ENCODE peak calls at places on chromosomes 13 and 19, in seven cellular contexts. H is effector memory CD4-positive, alpha-beta T cell; I is HepG2; N is activated CD8-positive, alpha-beta memory T cell treated with anti-CD3 and anti-CD28 coated beads, Interleukin-2, amount 50 U/mL, for 48 hours; T is AG09309; L is Peyer's patch; D is kidney epithelial cell. X is an unnamed sample.
A peak's percentile ranks its signal among the peaks of the same experiment; 100 is the strongest.

GRCh38 chr19:49149652-49150105 is 5.5 kb downstream of the HRC start:
- DNase-seq in T (peak; percentile 59), N (no peak), H (no peak), I (peak; percentile 76), L (no peak), D (no peak), X (peak; percentile 62)

GRCh38 chr19:52945652-52946321 is 16.9 kb downstream of the ZNF816 start:
- DNase-seq in N (no peak), L (no peak), T (no peak), D (no peak), H (no peak), I (no peak), X (no peak)

GRCh38 chr13:27405521-27406134 is 18.8 kb upstream of the GTF3A start:
- DNase-seq in N (no peak), I (no peak), H (no peak), D (no peak), T (no peak), L (no peak), X (peak; percentile 6)

GRCh38 chr13:21638319-21639282 is 32.3 kb upstream of the FGF9 start:
- DNase-seq in I (no peak), D (no peak), H (no peak), L (no peak), T (no peak), N (no peak), X (peak; percentile 43)

GRCh38 chr19:47679251-47679900 is 33.8 kb upstream of the EHD2 start:
- DNase-seq in I (no peak), D (no peak), H (no peak), T (no peak), L (no peak), N (no peak), X (no peak)

GRCh38 chr19:1507192-1507660 is 5.6 kb downstream of the ADAMTSL5 start:
- DNase-seq in T (no peak), I (no peak), L (no peak), D (no peak), H (no peak), N (no peak), X (no peak)

GRCh38 chr19:37309834-37310575 is 60.9 kb upstream of the ZNF527 start:
- DNase-seq in I (no peak), N (no peak), L (no peak), D (no peak), T (no peak), H (no peak), X (peak; percentile 37)

GRCh38 chr13:98485561-98485960 is 91.3 kb downstream of the STK24 start:
- DNase-seq in H (no peak), L (peak; percentile 13), D (no peak), I (no peak), N (peak; percentile 41), T (no peak), X (no peak)

GRCh38 chr19:15251749-15252397 is 19.6 kb upstream of the EPHX3 start:
- DNase-seq in N (no peak), H (no peak), I (peak; percentile 40), T (peak; percentile 95), D (peak; percentile 70), L (peak; percentile 28), X (no peak)

GRCh38 chr13:51396352-51396751 is 56.5 kb downstream of the INTS6 start:
- DNase-seq in D (no peak), I (no peak), H (no peak), N (no peak), L (no peak), T (peak; percentile 13), X (no peak)

GRCh38 chr19:45168767-45169351 is 8.1 kb upstream of the NKPD1 start:
- DNase-seq in I (peak; percentile 70), H (no peak), L (no peak), T (no peak), N (no peak), D (no peak), X (no peak)

GRCh38 chr19:31023038-31023437 is 326.2 kb downstream of the TSHZ3 start:
- DNase-seq in I (no peak), N (no peak), D (no peak), L (no peak), T (no peak), H (no peak), X (no peak)

GRCh38 chr19:45809643-45810159 is 5.4 kb downstream of the RSPH6A start:
- DNase-seq in T (peak; percentile 16), I (no peak), H (no peak), D (peak; percentile 70), L (no peak), N (no peak), X (peak; percentile 8)

GRCh38 chr19:42281175-42282035 is 12.4 kb downstream of the CIC start:
- DNase-seq in N (peak; percentile 73), L (no peak), H (no peak), T (no peak), D (no peak), I (peak; percentile 76), X (peak; percentile 66)

GRCh38 chr19:3406571-3407111 is 40.3 kb downstream of the NFIC start:
- DNase-seq in N (no peak), H (no peak), L (no peak), T (no peak), D (no peak), I (no peak), X (no peak)

GRCh38 chr19:50728084-50728737 is 5.0 kb downstream of the CLEC11A start:
- DNase-seq in T (no peak), I (peak; percentile 20), L (peak; percentile 26), H (no peak), D (peak; percentile 39), N (peak; percentile 90), X (no peak)

GRCh38 chr13:99009987-99010551 is 32.2 kb upstream of the DOCK9 start:
- DNase-seq in I (no peak), D (no peak), T (no peak), H (no peak), N (no peak), L (no peak), X (peak; percentile 51)

GRCh38 chr19:10228925-10229324 is 2.2 kb downstream of the S1PR2 start:
- DNase-seq in I (peak; percentile 48), D (no peak), H (no peak), T (no peak), N (no peak), L (peak; percentile 59), X (peak; percentile 4)

GRCh38 chr13:21061077-21061945 is at the start of gene LATS2:
- DNase-seq in H (peak; percentile 50), T (peak; percentile 82), L (peak; percentile 79), I (peak; percentile 87), D (peak; percentile 67), N (peak; percentile 79), X (peak; percentile 16)

GRCh38 chr19:11446652-11447301 is 11.3 kb downstream of the PRKCSH start:
- DNase-seq in D (no peak), T (no peak), N (peak; percentile 78), H (peak; percentile 23), L (peak; percentile 37), I (no peak), X (no peak)

GRCh38 chr13:53920916-53921315 is 892.3 kb downstream of the OLFM4 start:
- DNase-seq in I (no peak), H (no peak), N (no peak), L (no peak), T (no peak), D (no peak), X (no peak)

GRCh38 chr19:49890349-49891311 is 6.1 kb downstream of the IL4I1 start:
- DNase-seq in I (no peak), L (peak; percentile 71), H (peak; percentile 67), N (peak; percentile 84), T (no peak), D (no peak), X (peak; percentile 53)

GRCh38 chr13:96214804-96215445 is 125.0 kb downstream of the HS6ST3 start:
- DNase-seq in D (peak; percentile 39), I (no peak), H (no peak), L (no peak), T (no peak), N (no peak), X (no peak)

GRCh38 chr13:113526466-113527220 is 36.1 kb upstream of the DCUN1D2 start:
- DNase-seq in D (no peak), I (no peak), N (no peak), T (no peak), H (no peak), L (no peak), X (no peak)

GRCh38 chr19:9075064-9075964 is 11.5 kb upstream of the OR1M1 start:
- DNase-seq in N (no peak), H (no peak), T (peak; percentile 47), D (peak; percentile 96), I (peak; percentile 65), L (no peak), X (peak; percentile 45)

GRCh38 chr19:13132471-13133166 is 14.6 kb downstream of the NACC1 start:
- DNase-seq in N (peak; percentile 78), T (no peak), L (no peak), I (no peak), D (no peak), H (peak; percentile 28), X (no peak)

GRCh38 chr13:111858571-111858970 is 208.4 kb upstream of the SOX1 start:
- DNase-seq in T (no peak), D (no peak), H (no peak), I (no peak), N (no peak), L (no peak), X (no peak)

GRCh38 chr13:94233401-94233800 is 246.1 kb downstream of the DCT start:
- DNase-seq in L (no peak), D (peak; percentile 67), H (no peak), T (peak; percentile 50), I (no peak), N (no peak), X (no peak)

GRCh38 chr13:91245283-91245682 is 102.2 kb upstream of the MIR17HG start:
- DNase-seq in D (no peak), H (no peak), N (no peak), L (no peak), T (no peak), I (no peak), X (no peak)

GRCh38 chr19:52648336-52648990 is 10.3 kb upstream of the ZNF83 start:
- DNase-seq in D (no peak), I (no peak), N (no peak), L (no peak), T (no peak), H (no peak), X (no peak)

GRCh38 chr19:45994456-45994988 is 745 bp upstream of the CCDC61 start:
- DNase-seq in I (no peak), N (no peak), L (no peak), T (no peak), H (no peak), D (no peak), X (no peak)

GRCh38 chr13:79466852-79467251 is 14.1 kb upstream of the NDFIP2 start:
- DNase-seq in D (no peak), H (no peak), L (no peak), I (no peak), N (no peak), T (no peak), X (no peak)

GRCh38 chr19:42143341-42144234 is 11.3 kb upstream of the POU2F2 start:
- DNase-seq in I (no peak), N (no peak), H (no peak), D (no peak), T (no peak), L (no peak), X (no peak)

GRCh38 chr13:43608400-43609137 is 178.2 kb downstream of the ENOX1 start:
- DNase-seq in N (no peak), I (no peak), L (no peak), T (no peak), H (no peak), D (no peak), X (no peak)

GRCh38 chr19:12792048-12792852 is 964 bp downstream of the JUNB start:
- DNase-seq in N (peak; percentile 88), L (peak; percentile 77), T (no peak), D (no peak), H (peak; percentile 58), I (peak; percentile 46), X (peak; percentile 67)

GRCh38 chr19:18494267-18494607 is 27.6 kb downstream of the ELL start:
- DNase-seq in T (no peak), I (no peak), H (peak; percentile 36), D (no peak), L (no peak), N (no peak), X (no peak)

X was measured in NCI-H1105 treated with DMSO at 0.1 percent for 48 hours.